ENCODE peak calls at places on chromosome 4, in eight cellular contexts. Z is lung, F is body of pancreas, S is BE2C, O is left lung, B is fibroblast of lung, V is esophagus muscularis mucosa, N is choroid plexus epithelial cell. C is an unnamed sample.

GRCh38 chr4:138329506-138330070 is 87.4 kb upstream of the SLC7A11 start:
- DNase-seq in S (no peak), B (no peak), F (no peak), V (no peak), O (no peak), N (no peak), Z (no peak), C (no peak)

GRCh38 chr4:110475881-110476818 is at the start of gene ENPEP:
- DNase-seq in N (peak), Z (no peak), F (peak), B (peak), S (no peak), O (no peak), V (no peak), C (peak)

GRCh38 chr4:1174941-1175634 is 2.7 kb upstream of the SPON2 start:
- DNase-seq in F (no peak), V (peak), O (no peak), B (no peak), N (no peak), S (no peak), Z (no peak), C (no peak)

GRCh38 chr4:38189445-38189844 is 229.2 kb downstream of the PTTG2 start:
- DNase-seq in F (no peak), B (peak), V (no peak), N (peak), O (no peak), Z (no peak), S (no peak), C (peak)

GRCh38 chr4:80070880-80071620 is 2.0 kb downstream of the ANTXR2 start:
- DNase-seq in B (peak), N (peak), O (no peak), V (no peak), Z (no peak), S (no peak), F (no peak), C (peak)

GRCh38 chr4:42458686-42459085 is 61.4 kb downstream of the SHISA3 start:
- DNase-seq in V (no peak), N (no peak), O (no peak), Z (no peak), S (no peak), F (no peak), B (no peak), C (no peak)

GRCh38 chr4:13476915-13477314 is 7.2 kb downstream of the RAB28 start:
- DNase-seq in N (peak), F (no peak), B (peak), S (no peak), V (no peak), O (no peak), Z (no peak), C (peak)

GRCh38 chr4:4574792-4575191 is 32.9 kb upstream of the STX18 start:
- DNase-seq in F (peak), O (peak), Z (peak), B (peak), S (peak), N (peak), V (no peak), C (peak)

GRCh38 chr4:187268940-187269339 is 545.3 kb upstream of the FAT1 start:
- DNase-seq in N (peak), V (no peak), O (no peak), S (no peak), Z (no peak), B (peak), F (no peak), C (peak)

GRCh38 chr4:41358626-41359025 is 101.9 kb downstream of the UCHL1 start:
- DNase-seq in N (no peak), Z (peak), O (peak), V (no peak), F (peak), B (peak), S (peak), C (no peak)

GRCh38 chr4:139696491-139696890 is 30.9 kb downstream of the MGST2 start:
- DNase-seq in O (no peak), S (no peak), V (no peak), N (no peak), Z (no peak), F (no peak), B (no peak), C (no peak)

GRCh38 chr4:125101706-125102105 is 213.0 kb upstream of the FAT4 start:
- DNase-seq in B (no peak), O (no peak), S (no peak), V (no peak), F (no peak), Z (no peak), N (peak), C (peak)

DNA sequence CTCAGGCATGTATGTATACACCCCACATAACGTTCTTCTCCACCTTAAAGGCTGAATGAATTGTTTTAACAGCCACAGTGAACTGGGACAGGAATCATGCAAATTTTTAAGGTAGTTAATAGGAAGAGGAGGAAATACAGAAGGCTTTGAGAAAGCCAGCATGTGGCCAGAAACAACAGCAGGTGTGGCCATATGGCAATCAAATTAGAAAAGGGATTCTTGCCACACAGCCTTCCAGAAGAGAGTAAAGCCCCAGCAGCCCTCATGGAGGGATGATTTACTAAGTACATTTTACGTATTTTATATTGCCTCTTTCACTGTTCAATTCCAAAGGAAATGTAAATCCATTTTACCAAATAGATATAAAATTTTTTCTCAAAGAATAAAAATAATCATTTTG is 792.2 kb downstream of the ADGRL3 start:
- DNase-seq in O (no peak), N (no peak), V (no peak), F (no peak), B (no peak), S (no peak), Z (no peak), C (no peak)
- H3K4me3 ChIP-seq in O (no peak), N (no peak), V (no peak), F (no peak), B (no peak), S (no peak), Z (no peak), C (no peak)

GRCh38 chr4:56626963-56627362 is 54.1 kb downstream of the HOPX start:
- DNase-seq in Z (no peak), B (no peak), S (no peak), O (no peak), V (no peak), F (no peak), N (no peak), C (no peak)
- TF ChIP-seq CTCF in Z (no peak), B (no peak), S (no peak), O (no peak), V (no peak), F (no peak), N (peak), C (no peak)

DNA sequence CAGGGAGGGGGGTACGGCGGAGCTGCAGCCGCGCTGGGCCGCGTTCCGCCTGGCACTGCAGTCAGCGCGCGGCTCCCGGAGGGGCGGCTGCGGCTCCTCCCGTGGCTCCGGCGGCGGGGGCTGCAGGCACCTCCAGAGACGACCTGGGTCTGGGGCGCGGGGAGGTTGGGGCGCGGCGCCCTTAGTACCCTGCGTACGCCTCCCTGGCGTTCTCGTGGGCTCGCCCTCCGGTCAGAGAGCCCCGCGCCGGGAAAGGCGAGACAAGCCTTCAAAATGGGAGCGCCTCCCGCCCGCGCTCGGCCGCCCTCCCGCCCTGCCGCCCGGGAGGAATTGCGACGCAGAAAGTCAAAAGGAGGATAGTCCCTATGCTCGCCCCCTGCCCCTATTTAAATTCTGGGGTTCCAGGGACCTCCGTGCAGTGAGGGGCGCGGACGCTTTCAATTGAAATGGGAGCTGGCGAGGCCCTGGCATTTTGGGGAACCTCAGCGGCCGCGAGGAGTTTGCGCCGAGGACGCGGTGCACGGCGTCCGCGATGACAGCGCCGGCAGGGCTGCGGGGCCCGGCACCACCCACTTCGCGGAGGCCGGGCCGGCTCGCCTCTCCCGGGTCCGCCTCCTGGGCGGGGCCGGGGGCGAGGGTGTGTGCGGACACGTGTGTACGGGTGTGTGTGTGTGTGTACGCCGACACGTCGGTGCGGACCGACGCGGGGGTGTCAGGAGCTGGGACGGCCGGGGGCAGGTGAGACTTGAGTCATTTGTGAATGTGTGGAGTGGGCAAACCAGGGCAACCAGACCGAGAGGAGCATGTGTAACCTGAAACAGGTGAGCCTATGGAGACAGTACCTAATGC is 544 bp downstream of the HERC3 start:
- DNase-seq in N (peak), Z (peak), S (peak), F (peak), O (peak), V (peak), B (peak), C (peak)
- H3K4me3 ChIP-seq in N (peak), Z (peak), S (peak), F (peak), O (peak), V (peak), B (peak), C (peak)

DNA sequence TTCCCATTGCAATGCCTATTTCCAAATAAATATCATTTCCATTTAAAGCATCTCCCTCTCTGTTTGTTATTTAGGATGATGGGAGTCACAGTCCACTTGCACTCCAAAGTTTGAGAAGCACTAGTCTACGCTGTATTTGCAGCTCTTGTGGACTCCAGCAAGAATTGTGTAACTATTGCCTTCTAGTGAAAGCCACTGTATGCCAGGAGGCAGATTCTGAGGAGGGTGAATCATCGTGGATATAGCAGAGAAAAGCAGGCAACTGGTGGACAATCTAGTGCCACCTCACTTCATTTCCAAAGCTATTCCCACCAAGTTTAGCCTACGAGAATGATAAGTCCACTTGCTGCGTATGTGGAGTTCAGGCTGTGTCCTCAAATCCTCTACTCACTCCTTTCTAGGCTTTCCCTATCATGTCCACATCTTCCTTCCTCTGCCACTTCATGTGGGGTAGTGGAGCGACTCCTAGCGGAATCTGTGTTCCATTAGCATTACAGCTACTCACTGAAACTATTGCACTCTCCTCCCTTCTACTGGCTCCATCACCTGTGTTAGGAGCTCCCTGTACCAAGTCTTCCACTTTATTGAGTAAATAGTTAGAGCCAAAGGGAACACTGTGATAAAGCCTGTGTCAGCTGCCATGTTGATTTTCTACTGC is 501.8 kb upstream of the GALNT7 start:
- DNase-seq in B (no peak), Z (no peak), O (no peak), F (no peak), N (peak), S (no peak), V (no peak), C (no peak)
- TF ChIP-seq CTCF in B (no peak), Z (no peak), O (no peak), F (no peak), N (no peak), S (no peak), V (no peak), C (no peak)

GRCh38 chr4:152454398-152455011 is 81.4 kb downstream of the FBXW7 start:
- DNase-seq in N (peak), Z (no peak), V (no peak), B (peak), O (no peak), F (no peak), S (no peak), C (peak)

GRCh38 chr4:152448038-152448437 is 87.9 kb downstream of the FBXW7 start:
- DNase-seq in N (no peak), V (no peak), Z (no peak), F (no peak), S (no peak), O (no peak), B (no peak), C (no peak)

GRCh38 chr4:152443859-152444258 is 92.0 kb downstream of the FBXW7 start:
- DNase-seq in B (no peak), F (no peak), S (no peak), N (no peak), O (no peak), Z (no peak), V (no peak), C (no peak)

GRCh38 chr4:152451496-152451895 is 84.4 kb downstream of the FBXW7 start:
- DNase-seq in N (no peak), S (no peak), O (no peak), B (no peak), Z (no peak), F (no peak), V (no peak), C (no peak)

GRCh38 chr4:152448806-152449205 is 87.1 kb downstream of the FBXW7 start:
- DNase-seq in F (no peak), S (no peak), N (no peak), Z (no peak), B (no peak), V (no peak), O (no peak), C (no peak)
- H3K4me3 ChIP-seq in F (no peak), S (no peak), N (no peak), Z (no peak), B (no peak), V (no peak), O (no peak), C (no peak)

GRCh38 chr4:54607521-54607920 is 50.2 kb upstream of the KIT start:
- DNase-seq in V (no peak), F (no peak), O (no peak), S (no peak), B (no peak), Z (no peak), N (no peak), C (no peak)
- TF ChIP-seq CTCF in V (no peak), F (no peak), O (no peak), S (no peak), B (no peak), Z (no peak), N (no peak), C (no peak)

C was measured in AG10803.